ENCODE peak calls at places on chromosomes 11 and 22, in eight cellular contexts. C, R, M, Z, T, P, Y and Q are unnamed samples.

GRCh38 chr11:86571273-86571948 is 101.0 kb downstream of the ME3 start:
- DNase-seq in Y (no peak), T (no peak), C (no peak), P (peak), R (no peak), M (peak), Z (peak), Q (no peak)

GRCh38 chr11:100994966-100995365 is 134.6 kb downstream of the PGR start:
- DNase-seq in P (no peak), C (no peak), T (no peak), M (no peak), R (no peak), Y (no peak), Z (no peak), Q (no peak)

GRCh38 chr11:109001585-109001984 is 336.7 kb downstream of the DDX10 start:
- DNase-seq in P (no peak), T (no peak), M (no peak), R (no peak), C (no peak), Z (no peak), Y (no peak), Q (no peak)

GRCh38 chr22:43011079-43011478 is 3.9 kb downstream of the PACSIN2 start:
- DNase-seq in Y (no peak), M (no peak), Z (no peak), R (no peak), C (no peak), T (no peak), P (no peak), Q (no peak)

GRCh38 chr11:95050595-95051202 is 1.5 kb downstream of the KDM4F start:
- DNase-seq in C (no peak), M (no peak), P (no peak), R (no peak), Z (no peak), Y (no peak), T (no peak), Q (no peak)

GRCh38 chr11:113935858-113936257 is 31.3 kb downstream of the HTR3B start:
- DNase-seq in T (no peak), Y (no peak), P (no peak), R (no peak), C (no peak), M (no peak), Z (no peak), Q (no peak)

GRCh38 chr22:48559647-48560388 is 1267.9 kb downstream of the BRD1 start:
- DNase-seq in T (no peak), C (no peak), R (no peak), P (no peak), M (no peak), Y (no peak), Z (no peak), Q (no peak)

GRCh38 chr22:44088976-44089570 is 65.0 kb downstream of the PARVB start:
- DNase-seq in Z (peak), P (no peak), Y (no peak), C (no peak), R (peak), M (no peak), T (no peak), Q (no peak)

GRCh38 chr11:2801711-2802388 is 83.7 kb downstream of the CDKN1C start:
- DNase-seq in R (peak), P (no peak), M (peak), Z (no peak), Y (no peak), T (no peak), C (no peak), Q (no peak)

GRCh38 chr11:75351541-75352416 is at the start of gene ARRB1:
- DNase-seq in C (peak), M (peak), Y (no peak), R (peak), Z (no peak), T (peak), P (peak), Q (peak)

GRCh38 chr11:40130427-40130826 is 1329.0 kb downstream of the LRRC4C start:
- DNase-seq in Y (no peak), T (peak), Z (no peak), C (no peak), M (peak), P (no peak), R (no peak), Q (no peak)